ENCODE peak calls at places on chromosomes 6 and 20, in five cellular contexts. G is K562, N is upper lobe of left lung, B is H1, M is GM12878. V is an unnamed sample. For H3K36me3, the result is how much of the 10 kb centered on the place peaks cover.

GRCh38 chr6:125812394-125813231 is 21.9 kb downstream of the NCOA7 start:
- DNase-seq in G (peak), N (no peak), B (no peak), M (no peak), V (no peak)

GRCh38 chr6:89887452-89888137 is 6.7 kb upstream of the GJA10 start:
- DNase-seq in G (no peak), N (peak), B (peak), M (no peak), V (no peak)

GRCh38 chr20:21182832-21183563 is 57.1 kb downstream of the KIZ start:
- DNase-seq in G (no peak), N (no peak), B (no peak), M (no peak), V (peak)

GRCh38 chr20:48794360-48794759 is 33.4 kb downstream of the PREX1 start:
- DNase-seq in G (no peak), N (peak), B (peak), M (no peak), V (no peak)

GRCh38 chr20:14963262-14963663 is 625.9 kb upstream of the FLRT3 start:
- DNase-seq in G (no peak), N (no peak), B (no peak), M (no peak), V (no peak)

GRCh38 chr20:46070215-46070910 is 19.4 kb downstream of the NCOA5 start:
- DNase-seq in G (no peak), N (no peak), B (peak), M (no peak), V (no peak)

GRCh38 chr6:83192456-83192855 is 609 bp downstream of the PGM3 start:
- DNase-seq in G (no peak), N (no peak), B (no peak), M (no peak), V (no peak)

GRCh38 chr6:139062921-139063320 is 34.4 kb downstream of the ABRACL start:
- DNase-seq in G (no peak), N (no peak), B (no peak), M (no peak), V (no peak)

GRCh38 chr6:91055959-91056358 is 469.1 kb upstream of the MAP3K7 start:
- DNase-seq in G (no peak), N (no peak), B (no peak), M (no peak), V (no peak)

GRCh38 chr6:74609857-74610256 is 596.0 kb downstream of the COL12A1 start:
- DNase-seq in G (no peak), N (no peak), B (no peak), M (no peak), V (no peak)

GRCh38 chr6:5261545-5262109 is 314 bp downstream of the FARS2 start:
- DNase-seq in G (no peak), N (no peak), B (no peak), M (no peak), V (no peak)

GRCh38 chr6:38207371-38207770 is 387.8 kb downstream of the ZFAND3 start:
- DNase-seq in G (no peak), N (no peak), B (no peak), M (no peak), V (no peak)

GRCh38 chr20:38177201-38177600 is 12.1 kb upstream of the TGM2 start:
- DNase-seq in G (no peak), N (no peak), B (no peak), M (no peak), V (no peak)

GRCh38 chr6:12815884-12816600 is 99.5 kb downstream of the PHACTR1 start:
- DNase-seq in G (no peak), N (no peak), B (no peak), M (no peak), V (no peak)

GRCh38 chr20:9051508-9051907 is 17.4 kb upstream of the PLCB4 start:
- DNase-seq in G (peak), N (no peak), B (no peak), M (no peak), V (no peak)

GRCh38 chr6:148423601-148424270 is 81.1 kb downstream of the SASH1 start:
- DNase-seq in G (no peak), N (no peak), B (no peak), M (no peak), V (no peak)

GRCh38 chr6:71288228-71289038 is at the start of gene OGFRL1:
- DNase-seq in G (no peak), N (peak), B (peak), M (no peak), V (peak)

GRCh38 chr6:108942556-108943492 is 94.6 kb downstream of the ARMC2 start:
- DNase-seq in G (no peak), N (no peak), B (no peak), M (no peak), V (no peak)

GRCh38 chr20:23920936-23921335 is 41.4 kb upstream of the CST5 start:
- DNase-seq in G (no peak), N (no peak), B (no peak), M (no peak), V (no peak)

DNA sequence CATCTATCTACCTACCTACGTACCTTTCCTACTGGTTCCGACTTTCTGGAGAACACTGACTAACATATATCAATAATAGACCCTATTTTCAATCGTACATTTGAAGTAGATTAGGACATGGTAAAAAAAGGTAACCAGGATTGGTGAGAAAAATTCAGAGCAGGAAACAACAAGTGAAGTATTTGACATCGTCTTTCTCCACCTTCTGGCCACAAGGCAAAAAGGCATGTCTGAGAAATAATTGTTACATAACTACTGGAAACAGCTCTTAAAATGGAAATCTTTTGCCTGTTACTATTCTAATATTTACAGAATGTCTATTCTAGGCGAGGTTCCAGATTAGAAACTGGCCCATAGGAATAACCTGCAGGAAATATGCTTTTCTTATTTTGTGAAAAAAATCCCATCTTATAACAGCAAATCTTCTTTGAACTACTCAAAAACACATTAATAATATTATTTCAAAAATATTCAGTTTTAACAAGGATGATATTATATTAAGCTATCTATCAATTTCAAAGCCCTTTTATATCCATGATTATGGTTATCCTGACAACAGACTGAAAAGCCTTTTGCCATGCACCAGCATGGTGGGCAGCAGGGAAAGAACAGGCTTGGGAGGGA is 80.8 kb downstream of the RCAN2 start:
- DNase-seq in G (peak), N (no peak), B (no peak), M (peak), V (no peak)
- TF ChIP-seq POLR2AphosphoS5 in G (no peak), N (no peak), B (no peak), M (no peak), V (no peak)

GRCh38 chr6:7434672-7435071 is 45.1 kb downstream of the RIOK1 start:
- DNase-seq in G (no peak), N (no peak), B (no peak), M (no peak), V (no peak)

GRCh38 chr6:7431241-7431593 is 41.6 kb downstream of the RIOK1 start:
- DNase-seq in G (no peak), N (no peak), B (no peak), M (no peak), V (no peak)

GRCh38 chr6:7431594-7432390 is 42.2 kb downstream of the RIOK1 start:
- DNase-seq in G (no peak), N (peak), B (peak), M (no peak), V (no peak)

GRCh38 chr6:7433211-7433610 is 43.6 kb downstream of the RIOK1 start:
- DNase-seq in G (no peak), N (no peak), B (no peak), M (no peak), V (no peak)

GRCh38 chr6:7432391-7433207 is 43.0 kb downstream of the RIOK1 start:
- DNase-seq in G (no peak), N (no peak), B (no peak), M (no peak), V (no peak)
- H3K36me3 ChIP-seq in G (under half), N (under half), B (under half), M (under half), V (under half)

GRCh38 chr6:107154131-107154906 is 39.0 kb upstream of the BEND3 start:
- DNase-seq in G (peak), N (no peak), B (no peak), M (no peak), V (peak)
- TF ChIP-seq EP300 in G (no peak), N (no peak), B (no peak), M (no peak), V (no peak)

DNA sequence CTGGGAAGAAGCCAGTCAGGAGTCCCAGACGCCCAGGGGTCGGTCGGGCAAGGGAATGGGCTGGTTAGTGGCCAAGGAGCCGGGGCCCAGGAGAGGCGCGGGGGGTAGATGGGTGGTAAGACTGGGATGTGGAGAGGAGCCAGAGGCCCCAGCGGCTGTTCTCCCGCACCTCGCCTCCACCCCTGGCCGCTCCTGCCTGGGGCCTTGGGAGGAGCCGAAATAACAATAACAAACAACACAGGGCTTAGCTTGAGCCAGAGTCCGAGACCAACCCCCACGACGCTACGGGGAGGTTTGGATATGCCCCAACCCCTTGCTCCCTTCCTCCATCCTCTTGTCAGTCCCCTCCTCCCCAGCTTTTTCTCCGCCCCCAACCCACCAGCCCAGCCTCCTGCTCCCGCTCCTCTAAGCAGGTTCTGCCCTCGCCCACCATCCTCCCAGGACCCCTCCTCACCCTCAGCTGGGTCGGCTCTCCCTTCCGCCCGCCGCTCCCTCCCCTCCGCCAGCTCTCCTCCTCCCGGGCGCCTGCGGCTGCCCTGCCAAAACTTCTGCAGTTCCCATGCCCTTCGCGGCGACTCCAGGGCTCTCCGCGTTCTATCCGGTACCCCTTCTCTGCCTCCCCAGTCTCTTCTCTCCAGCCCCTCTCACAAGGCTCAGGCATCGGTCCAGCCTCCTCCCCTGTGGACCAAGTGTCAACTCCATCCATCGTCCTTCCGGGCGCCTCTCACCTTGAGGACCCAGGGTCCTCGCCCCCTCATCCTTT is 1.1 kb downstream of the RNF39 start:
- DNase-seq in G (no peak), N (peak), B (peak), M (no peak), V (no peak)
- TF ChIP-seq POLR2AphosphoS5 in G (no peak), N (no peak), B (no peak), M (no peak), V (no peak)

GRCh38 chr6:144493035-144493910 is 208.1 kb downstream of the UTRN start:
- DNase-seq in G (no peak), N (no peak), B (no peak), M (no peak), V (no peak)
- H3K36me3 ChIP-seq in G (under half), N (under half), B (under half), M (under half), V (under half)

GRCh38 chr6:14796974-14797762 is 448.7 kb upstream of the JARID2 start:
- DNase-seq in G (no peak), N (no peak), B (no peak), M (no peak), V (no peak)

GRCh38 chr6:14797875-14798593 is 447.8 kb upstream of the JARID2 start:
- DNase-seq in G (no peak), N (no peak), B (no peak), M (no peak), V (no peak)

GRCh38 chr6:14798996-14799588 is 446.8 kb upstream of the JARID2 start:
- DNase-seq in G (no peak), N (no peak), B (no peak), M (no peak), V (no peak)

GRCh38 chr6:14798594-14798982 is 447.3 kb upstream of the JARID2 start:
- DNase-seq in G (no peak), N (no peak), B (no peak), M (no peak), V (no peak)

DNA sequence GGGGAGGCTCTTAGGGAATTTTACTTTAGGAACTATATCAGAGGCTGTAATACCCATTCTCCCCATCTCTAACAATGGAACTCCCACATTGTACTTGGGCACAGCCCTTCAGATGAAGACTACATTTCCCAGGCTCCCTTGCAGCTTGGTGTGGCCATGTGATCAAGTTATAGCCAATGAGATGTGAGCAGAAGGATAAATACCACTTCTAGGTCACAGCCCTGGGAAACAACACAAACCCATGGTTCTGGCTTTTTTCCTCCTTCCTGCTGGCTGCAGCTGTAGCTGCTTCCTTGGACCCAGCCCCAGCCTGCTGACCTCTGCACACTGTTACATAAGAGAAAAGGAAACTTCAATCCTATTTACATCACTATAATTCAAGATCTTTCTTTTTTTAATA is 445.9 kb upstream of the JARID2 start:
- DNase-seq in G (peak), N (no peak), B (no peak), M (peak), V (peak)
- TF ChIP-seq EP300 in G (no peak), N (no peak), B (no peak), M (no peak), V (no peak)

GRCh38 chr6:44025226-44025625 is 102.0 kb downstream of the MRPL14 start:
- DNase-seq in G (no peak), N (no peak), B (no peak), M (no peak), V (no peak)
- TF ChIP-seq POLR2AphosphoS5 in G (no peak), N (no peak), B (no peak), M (no peak), V (no peak)

GRCh38 chr6:170307080-170307545 is 555 bp downstream of the FAM120B start:
- DNase-seq in G (no peak), N (no peak), B (no peak), M (no peak), V (no peak)

GRCh38 chr6:170308761-170309160 is 2.2 kb downstream of the FAM120B start:
- DNase-seq in G (no peak), N (no peak), B (no peak), M (no peak), V (no peak)

GRCh38 chr6:170306324-170307079 is at the start of gene FAM120B:
- DNase-seq in G (peak), N (peak), B (peak), M (peak), V (peak)

GRCh38 chr6:170301184-170301583 is 5.4 kb upstream of the FAM120B start:
- DNase-seq in G (no peak), N (no peak), B (no peak), M (no peak), V (no peak)

GRCh38 chr6:170305772-170306323 is 710 bp upstream of the FAM120B start:
- DNase-seq in G (no peak), N (no peak), B (no peak), M (no peak), V (no peak)
- H3K36me3 ChIP-seq in G (under half), N (under half), B (under half), M (under half), V (under half)

GRCh38 chr6:150865043-150865405 is 478 bp upstream of the MTHFD1L start:
- DNase-seq in G (no peak), N (no peak), B (no peak), M (no peak), V (no peak)

GRCh38 chr6:150867117-150867516 is 1.6 kb downstream of the MTHFD1L start:
- DNase-seq in G (no peak), N (no peak), B (no peak), M (no peak), V (no peak)

GRCh38 chr6:150865406-150866146 is at the start of gene MTHFD1L:
- DNase-seq in G (peak), N (peak), B (peak), M (no peak), V (peak)

GRCh38 chr6:150868759-150869158 is 3.3 kb downstream of the MTHFD1L start:
- DNase-seq in G (no peak), N (no peak), B (no peak), M (no peak), V (no peak)

DNA sequence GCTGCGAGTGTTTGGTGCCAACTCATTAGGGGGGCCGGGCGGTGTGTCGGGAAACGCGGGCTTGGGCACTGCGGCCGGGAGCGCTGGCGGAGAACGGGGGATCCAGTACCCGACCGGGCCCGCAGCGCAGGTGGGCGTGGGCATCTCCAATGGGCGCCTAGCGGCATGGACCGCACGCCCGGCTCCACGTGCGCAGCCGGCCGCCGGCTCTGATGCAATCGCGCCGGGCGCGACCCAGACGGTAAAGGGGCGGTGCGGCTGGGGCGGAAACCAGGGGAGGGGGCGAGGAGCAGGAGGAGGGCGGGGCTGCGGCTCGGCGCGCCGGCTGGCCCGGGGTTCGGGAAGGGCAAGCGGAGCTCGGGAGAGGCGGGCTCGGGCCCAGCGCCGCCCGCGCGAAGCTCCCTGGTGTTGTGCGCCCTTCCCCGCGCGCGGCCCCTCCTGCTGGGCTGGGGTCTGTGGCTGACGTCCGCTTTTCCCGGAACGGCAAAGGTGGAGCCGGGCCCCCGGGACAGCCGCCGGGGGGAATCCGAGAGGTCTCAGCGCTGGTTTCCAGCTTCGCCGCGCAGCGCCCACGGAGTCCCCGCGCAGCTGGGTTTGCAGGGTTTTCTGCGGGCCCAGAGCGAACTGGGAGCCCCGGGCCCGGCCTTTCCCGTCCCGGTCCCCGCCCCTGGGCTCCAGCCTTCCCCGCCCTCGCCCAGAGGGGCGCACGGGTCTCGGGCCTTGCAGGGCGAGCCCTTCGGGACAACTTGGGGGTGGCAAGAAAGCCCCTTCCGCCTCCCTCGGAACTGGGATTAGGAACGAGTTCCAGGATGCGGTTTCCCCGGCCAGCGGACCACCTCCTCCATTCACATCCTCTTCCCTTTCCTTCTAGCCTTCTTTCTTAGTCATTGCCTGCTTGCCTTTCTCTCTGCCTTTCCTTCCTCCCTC is 908 bp downstream of the MTHFD1L start:
- DNase-seq in G (peak), N (peak), B (peak), M (peak), V (peak)
- TF ChIP-seq EP300 in G (no peak), N (no peak), B (no peak), M (no peak), V (no peak)

DNA sequence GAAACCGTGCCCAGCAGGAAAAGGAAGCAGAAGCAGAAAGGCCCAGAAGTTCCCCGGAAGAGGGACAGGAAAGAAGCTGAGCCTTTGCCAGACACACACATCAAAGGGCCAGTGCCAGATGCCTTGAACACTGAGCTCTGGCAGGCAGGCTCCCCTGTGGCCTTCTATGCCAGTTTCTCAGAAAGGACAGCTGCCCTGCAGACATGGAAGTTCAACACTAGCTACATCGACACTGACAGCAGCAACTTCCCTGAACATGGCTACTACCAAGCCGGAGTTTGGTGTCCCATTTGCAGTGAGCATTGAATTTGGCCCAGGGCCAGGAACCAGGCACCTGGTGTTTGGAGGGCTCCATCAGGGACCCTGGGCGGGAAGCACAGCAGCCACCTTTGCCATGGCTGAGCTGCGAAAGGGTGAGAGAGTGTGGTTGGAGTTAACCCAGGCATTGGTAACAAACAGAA is 8.0 kb upstream of the RAET1E start:
- DNase-seq in G (no peak), N (no peak), B (no peak), M (no peak), V (no peak)
- TF ChIP-seq POLR2AphosphoS5 in G (no peak), N (no peak), B (no peak), M (no peak), V (no peak)

V was measured in transverse colon.